ENCODE peak calls at places on chromosomes 12 and 14, in ten cellular contexts. I is skeletal muscle cell, A is spleen, T is uterus, F is kidney epithelial cell, J is gastrocnemius medialis, P is neuronal stem cell, S is IMR-90, X is H1, Q is mammary epithelial cell. W is an unnamed sample.

GRCh38 chr12:46390881-46391280 is 18.3 kb upstream of the SLC38A2 start:
- DNase-seq in Q (no peak), X (no peak), J (no peak), I (no peak), S (no peak), P (no peak), A (no peak), F (no peak), T (no peak), W (no peak)

GRCh38 chr14:69087061-69087461 is 65.9 kb downstream of the DCAF5 start:
- DNase-seq in T (no peak), J (no peak), Q (peak), S (peak), I (no peak), A (no peak), P (no peak), F (peak), X (no peak), W (no peak)

GRCh38 chr12:112965643-112966042 is 12.7 kb upstream of the OAS2 start:
- DNase-seq in A (no peak), F (no peak), J (no peak), I (no peak), T (no peak), P (no peak), X (no peak), Q (no peak), S (no peak), W (no peak)

GRCh38 chr12:76183459-76184186 is 99.1 kb upstream of the NAP1L1 start:
- DNase-seq in A (no peak), S (peak), I (peak), F (peak), J (no peak), Q (peak), T (peak), P (no peak), X (no peak), W (no peak)

GRCh38 chr12:21337453-21337852 is 2.7 kb upstream of the SLCO1A2 start:
- DNase-seq in I (no peak), T (no peak), J (no peak), S (no peak), F (no peak), Q (no peak), A (no peak), P (no peak), X (no peak), W (no peak)

GRCh38 chr14:89673499-89674225 is 256.6 kb upstream of the FOXN3 start:
- DNase-seq in A (no peak), X (no peak), P (no peak), F (no peak), I (no peak), S (peak), Q (no peak), J (no peak), T (no peak), W (peak)

GRCh38 chr12:106841471-106842302 is 67.2 kb downstream of the RIC8B start:
- DNase-seq in X (no peak), F (no peak), Q (peak), S (peak), A (no peak), J (peak), T (peak), P (peak), I (no peak), W (peak)

GRCh38 chr12:96422192-96422591 is 22.0 kb upstream of the CDK17 start:
- DNase-seq in T (no peak), F (no peak), P (no peak), J (no peak), I (no peak), S (peak), X (no peak), A (no peak), Q (peak), W (no peak)

GRCh38 chr12:56080556-56081138 is 682 bp downstream of the ERBB3 start:
- DNase-seq in I (no peak), T (no peak), F (no peak), Q (no peak), J (no peak), X (no peak), P (no peak), A (no peak), S (no peak), W (no peak)

GRCh38 chr12:19576421-19576925 is 137.2 kb downstream of the AEBP2 start:
- DNase-seq in A (no peak), J (no peak), Q (no peak), T (no peak), S (peak), P (no peak), F (no peak), X (no peak), I (no peak), W (no peak)

GRCh38 chr14:92408186-92408585 is 85.2 kb downstream of the SLC24A4 start:
- DNase-seq in X (no peak), J (no peak), Q (peak), S (peak), A (no peak), T (no peak), F (no peak), I (no peak), P (no peak), W (no peak)

GRCh38 chr14:102140750-102141145 is 1.1 kb downstream of the WDR20 start:
- DNase-seq in J (no peak), I (no peak), X (no peak), P (no peak), T (no peak), A (no peak), F (no peak), Q (peak), S (no peak), W (no peak)

GRCh38 chr12:132430838-132431826 is 58.8 kb upstream of the FBRSL1 start:
- DNase-seq in T (no peak), F (no peak), A (no peak), I (no peak), Q (no peak), X (no peak), J (no peak), P (no peak), S (no peak), W (no peak)

GRCh38 chr12:3200779-3201738 is 123.9 kb downstream of the TSPAN9 start:
- DNase-seq in F (no peak), J (no peak), I (no peak), Q (no peak), S (no peak), P (no peak), A (no peak), X (no peak), T (no peak), W (no peak)

GRCh38 chr12:3201741-3202500 is 124.7 kb downstream of the TSPAN9 start:
- DNase-seq in X (no peak), S (no peak), P (no peak), J (no peak), T (no peak), A (no peak), Q (no peak), F (no peak), I (no peak), W (no peak)

GRCh38 chr12:3200032-3200617 is 122.9 kb downstream of the TSPAN9 start:
- DNase-seq in X (peak), A (no peak), S (peak), T (no peak), Q (peak), I (no peak), P (peak), F (no peak), J (no peak), W (no peak)

GRCh38 chr12:3197131-3197818 is 120.1 kb downstream of the TSPAN9 start:
- DNase-seq in S (no peak), F (no peak), A (no peak), Q (no peak), I (no peak), P (no peak), T (no peak), J (no peak), X (no peak), W (no peak)

GRCh38 chr12:3199551-3200031 is 122.4 kb downstream of the TSPAN9 start:
- DNase-seq in P (peak), T (no peak), I (no peak), S (peak), X (no peak), J (no peak), F (no peak), Q (no peak), A (no peak), W (no peak)
- H3K4me3 ChIP-seq in P (peak), T (peak), I (peak), S (peak), X (peak), J (peak), F (peak), Q (no peak), A (peak), W (no peak)

GRCh38 chr12:103493199-103493598 is 2.6 kb downstream of the C12orf42 start:
- DNase-seq in I (no peak), A (no peak), J (no peak), T (no peak), S (no peak), Q (peak), F (no peak), X (no peak), P (no peak), W (peak)

GRCh38 chr12:103495158-103495782 is 498 bp downstream of the C12orf42 start:
- DNase-seq in J (no peak), Q (peak), S (no peak), I (no peak), A (peak), T (no peak), F (no peak), X (peak), P (peak), W (peak)

GRCh38 chr12:103498990-103499389 is 3.2 kb upstream of the C12orf42 start:
- DNase-seq in S (no peak), A (no peak), T (no peak), P (no peak), X (no peak), J (no peak), I (no peak), Q (no peak), F (no peak), W (no peak)

GRCh38 chr12:103494388-103494787 is 1.4 kb downstream of the C12orf42 start:
- DNase-seq in X (no peak), A (no peak), S (no peak), J (no peak), I (no peak), Q (no peak), T (no peak), F (no peak), P (no peak), W (peak)

DNA sequence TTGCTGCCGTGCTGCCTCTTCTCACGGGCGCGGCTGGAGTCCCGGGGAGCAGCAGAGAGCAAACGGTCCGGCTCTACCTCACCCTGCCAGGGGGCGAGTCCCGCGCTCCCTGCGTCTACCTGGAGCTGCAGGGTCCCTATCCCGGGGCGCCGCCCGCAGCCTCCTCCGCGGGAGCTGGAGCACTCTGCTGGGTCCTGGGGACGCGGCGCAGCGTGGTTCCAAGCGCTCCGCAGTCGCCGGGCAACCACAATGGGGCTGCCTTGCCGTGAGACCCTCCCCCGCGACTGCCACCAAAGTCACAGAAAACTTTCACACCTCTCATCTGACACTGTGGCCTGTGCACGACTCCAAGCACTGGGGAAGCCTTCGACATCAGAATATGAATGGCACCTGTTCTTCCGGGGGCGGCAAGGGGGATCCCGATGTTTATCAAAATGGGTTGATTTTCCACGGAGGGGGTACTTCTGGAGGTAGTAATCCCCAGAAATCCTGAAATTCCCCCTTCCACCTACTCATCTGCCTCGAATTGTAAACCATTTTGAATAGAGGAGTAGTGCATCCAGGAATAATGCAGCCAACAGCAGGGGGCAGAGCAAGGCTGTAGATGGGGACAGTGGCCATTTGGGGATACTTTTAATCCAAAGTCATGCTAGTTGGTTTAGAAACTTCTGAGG is at the start of gene C12orf42:
- DNase-seq in X (no peak), I (no peak), A (no peak), S (no peak), J (no peak), T (no peak), F (no peak), Q (peak), P (peak), W (peak)
- H3K4me3 ChIP-seq in X (peak), I (peak), A (peak), S (no peak), J (peak), T (no peak), F (peak), Q (peak), P (peak), W (peak)

GRCh38 chr14:105071326-105071725 is 6.1 kb upstream of the GPR132 start:
- DNase-seq in Q (no peak), X (no peak), S (no peak), A (peak), J (no peak), P (no peak), I (no peak), F (no peak), T (no peak), W (no peak)

GRCh38 chr14:105071942-105072341 is 6.7 kb upstream of the GPR132 start:
- DNase-seq in A (peak), X (no peak), J (no peak), Q (no peak), S (no peak), T (no peak), P (no peak), I (no peak), F (no peak), W (no peak)

GRCh38 chr14:105072892-105073719 is 7.9 kb upstream of the GPR132 start:
- DNase-seq in P (no peak), A (peak), F (no peak), Q (no peak), I (no peak), J (no peak), T (no peak), S (no peak), X (no peak), W (no peak)

GRCh38 chr14:105073720-105074600 is 8.7 kb upstream of the GPR132 start:
- DNase-seq in Q (no peak), X (no peak), F (no peak), I (no peak), A (peak), J (no peak), P (no peak), S (no peak), T (no peak), W (no peak)

DNA sequence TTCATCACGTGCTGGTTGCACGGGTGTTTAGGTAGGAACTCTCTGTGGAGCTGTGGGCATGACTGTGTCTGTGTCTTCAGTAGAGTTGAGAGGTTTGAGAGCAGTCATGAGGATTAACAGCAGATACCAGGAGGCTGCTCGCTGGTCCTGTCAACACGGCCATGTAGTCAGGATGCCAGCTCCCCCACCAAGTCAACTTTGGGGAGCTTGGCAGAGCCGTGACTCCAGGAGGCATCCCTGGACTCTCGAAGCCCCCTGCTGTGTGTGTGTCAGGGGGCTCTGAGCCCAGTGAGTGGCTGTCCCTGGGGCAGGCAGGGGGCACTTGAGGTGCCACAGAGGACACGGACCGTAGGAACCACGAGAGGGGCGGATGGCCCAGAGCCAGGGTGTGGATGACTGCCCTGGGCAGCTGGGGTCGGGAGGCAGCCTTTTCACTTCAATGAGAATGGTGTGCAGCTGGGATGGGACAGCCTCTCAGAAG is 7.2 kb upstream of the GPR132 start:
- DNase-seq in I (no peak), Q (no peak), J (no peak), X (no peak), S (no peak), F (no peak), A (peak), T (no peak), P (no peak), W (no peak)
- H3K4me3 ChIP-seq in I (no peak), Q (no peak), J (no peak), X (no peak), S (no peak), F (no peak), A (no peak), T (no peak), P (no peak), W (no peak)

DNA sequence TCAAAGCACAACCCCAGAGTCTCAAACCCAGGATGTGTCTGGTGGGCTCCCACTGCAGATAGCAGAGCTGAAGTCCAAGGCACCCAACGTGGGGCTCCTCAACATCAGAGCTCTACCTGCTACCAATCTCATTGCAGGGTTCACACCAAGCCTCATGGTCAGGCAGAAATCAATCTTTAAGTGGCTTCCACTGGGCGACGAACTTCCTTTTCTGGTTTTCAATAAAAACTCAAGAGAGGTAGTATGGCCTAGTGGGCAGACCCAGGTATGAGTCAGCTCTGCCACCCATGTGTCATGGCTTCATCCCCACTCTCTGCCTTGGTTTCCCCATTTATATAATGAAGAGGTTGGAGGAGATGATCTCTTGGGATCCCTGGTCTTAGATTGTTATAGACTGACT is 47.0 kb downstream of the BCL11B start:
- DNase-seq in I (no peak), Q (no peak), S (no peak), X (no peak), P (no peak), F (no peak), T (no peak), A (no peak), J (no peak), W (no peak)
- H3K4me3 ChIP-seq in I (no peak), Q (no peak), S (no peak), X (no peak), P (no peak), F (no peak), T (no peak), A (no peak), J (no peak), W (no peak)

GRCh38 chr14:22883191-22883976 is at the start of gene REM2:
- DNase-seq in X (no peak), T (no peak), A (no peak), J (no peak), F (no peak), Q (no peak), S (no peak), P (no peak), I (no peak), W (no peak)
- H3K4me3 ChIP-seq in X (peak), T (no peak), A (no peak), J (no peak), F (no peak), Q (no peak), S (no peak), P (peak), I (no peak), W (no peak)

GRCh38 chr12:120266180-120266535 is 628 bp upstream of the PXN start:
- DNase-seq in T (no peak), J (no peak), Q (no peak), I (no peak), P (no peak), X (no peak), F (no peak), A (no peak), S (no peak), W (no peak)
- H3K4me3 ChIP-seq in T (no peak), J (no peak), Q (no peak), I (no peak), P (peak), X (no peak), F (no peak), A (peak), S (no peak), W (peak)